ENCODE peak calls at places on chromosomes 16 and 17, in nine cellular contexts. One of them, this sample, is unnamed. For H3K4me1, the result is how much of the 10 kb centered on the place peaks cover.

GRCh38 chr16:28587386-28587785 is 9.5 kb downstream of the SULT1A2 start:
- DNase-seq in PC-3: peak
- DNase-seq in A549: peak
- DNase-seq in hepatocyte: no peak
- DNase-seq in mesenchymal stem cell: no peak
- DNase-seq in H1: no peak
- DNase-seq in IMR-90: no peak
- DNase-seq in MM.1S: no peak
- DNase-seq in neuronal stem cell: no peak
- DNase-seq in this sample: peak

GRCh38 chr16:4734063-4734729 is at the start of the genes ANKS3 and DNAAF8:
- DNase-seq in PC-3: peak
- DNase-seq in neuronal stem cell: peak
- DNase-seq in IMR-90: peak
- DNase-seq in MM.1S: peak
- DNase-seq in A549: peak
- DNase-seq in mesenchymal stem cell: peak
- DNase-seq in hepatocyte: peak
- DNase-seq in H1: peak
- DNase-seq in this sample: peak

GRCh38 chr17:59842901-59843652 is 49.7 kb downstream of the TUBD1 start:
- DNase-seq in MM.1S: no peak
- DNase-seq in H1: no peak
- DNase-seq in neuronal stem cell: no peak
- DNase-seq in PC-3: peak
- DNase-seq in hepatocyte: peak
- DNase-seq in mesenchymal stem cell: peak
- DNase-seq in A549: peak
- DNase-seq in IMR-90: peak
- DNase-seq in this sample: peak

GRCh38 chr16:57357330-57358151 is 1.0 kb upstream of the CCL22 start:
- DNase-seq in PC-3: no peak
- DNase-seq in IMR-90: no peak
- DNase-seq in neuronal stem cell: no peak
- DNase-seq in MM.1S: no peak
- DNase-seq in hepatocyte: no peak
- DNase-seq in A549: no peak
- DNase-seq in mesenchymal stem cell: no peak
- DNase-seq in H1: no peak
- DNase-seq in this sample: no peak

GRCh38 chr16:54442864-54443263 is 156.3 kb upstream of the IRX3 start:
- DNase-seq in PC-3: no peak
- DNase-seq in IMR-90: no peak
- DNase-seq in MM.1S: no peak
- DNase-seq in neuronal stem cell: no peak
- DNase-seq in H1: no peak
- DNase-seq in mesenchymal stem cell: no peak
- DNase-seq in hepatocyte: no peak
- DNase-seq in A549: no peak
- DNase-seq in this sample: no peak

GRCh38 chr17:74354123-74354522 is 7.5 kb downstream of the BTBD17 start:
- DNase-seq in PC-3: peak
- DNase-seq in IMR-90: no peak
- DNase-seq in A549: peak
- DNase-seq in neuronal stem cell: peak
- DNase-seq in MM.1S: peak
- DNase-seq in mesenchymal stem cell: no peak
- DNase-seq in hepatocyte: peak
- DNase-seq in H1: no peak
- DNase-seq in this sample: no peak

GRCh38 chr16:57752581-57753447 is 17.2 kb downstream of the KATNB1 start:
- DNase-seq in H1: no peak
- DNase-seq in A549: no peak
- DNase-seq in neuronal stem cell: no peak
- DNase-seq in IMR-90: no peak
- DNase-seq in mesenchymal stem cell: no peak
- DNase-seq in PC-3: no peak
- DNase-seq in MM.1S: no peak
- DNase-seq in hepatocyte: no peak
- DNase-seq in this sample: no peak

GRCh38 chr16:88649924-88650748 is 717 bp downstream of the CYBA start:
- DNase-seq in A549: no peak
- DNase-seq in neuronal stem cell: no peak
- DNase-seq in MM.1S: peak
- DNase-seq in IMR-90: peak
- DNase-seq in H1: no peak
- DNase-seq in mesenchymal stem cell: peak
- DNase-seq in hepatocyte: peak
- DNase-seq in PC-3: no peak
- DNase-seq in this sample: no peak

GRCh38 chr16:54931041-54931756 is 534 bp downstream of the IRX5 start:
- DNase-seq in PC-3: no peak
- DNase-seq in IMR-90: no peak
- DNase-seq in hepatocyte: peak
- DNase-seq in mesenchymal stem cell: peak
- DNase-seq in A549: peak
- DNase-seq in neuronal stem cell: peak
- DNase-seq in H1: no peak
- DNase-seq in MM.1S: peak
- DNase-seq in this sample: peak

GRCh38 chr17:3003401-3004149 is 59.8 kb downstream of the OR1D5 start:
- DNase-seq in H1: no peak
- DNase-seq in A549: no peak
- DNase-seq in mesenchymal stem cell: no peak
- DNase-seq in IMR-90: no peak
- DNase-seq in hepatocyte: no peak
- DNase-seq in PC-3: no peak
- DNase-seq in MM.1S: no peak
- DNase-seq in neuronal stem cell: no peak
- DNase-seq in this sample: no peak

GRCh38 chr17:1627219-1627986 is 1.2 kb downstream of the SLC43A2 start:
- DNase-seq in neuronal stem cell: no peak
- DNase-seq in mesenchymal stem cell: no peak
- DNase-seq in PC-3: no peak
- DNase-seq in A549: no peak
- DNase-seq in H1: no peak
- DNase-seq in IMR-90: no peak
- DNase-seq in hepatocyte: peak
- DNase-seq in MM.1S: no peak
- DNase-seq in this sample: no peak

GRCh38 chr17:10186771-10187425 is 11.5 kb downstream of the GAS7 start:
- DNase-seq in MM.1S: no peak
- DNase-seq in PC-3: no peak
- DNase-seq in A549: no peak
- DNase-seq in mesenchymal stem cell: no peak
- DNase-seq in IMR-90: no peak
- DNase-seq in H1: no peak
- DNase-seq in hepatocyte: no peak
- DNase-seq in neuronal stem cell: no peak
- DNase-seq in this sample: no peak

GRCh38 chr17:31830971-31831755 is 27.9 kb downstream of the COPRS start:
- DNase-seq in A549: no peak
- DNase-seq in IMR-90: peak
- DNase-seq in MM.1S: no peak
- DNase-seq in neuronal stem cell: no peak
- DNase-seq in H1: no peak
- DNase-seq in mesenchymal stem cell: peak
- DNase-seq in hepatocyte: no peak
- DNase-seq in PC-3: no peak
- DNase-seq in this sample: no peak

GRCh38 chr16:2980227-2981176 is at the start of gene PKMYT1:
- DNase-seq in A549: peak
- DNase-seq in neuronal stem cell: peak
- DNase-seq in MM.1S: peak
- DNase-seq in hepatocyte: peak
- DNase-seq in mesenchymal stem cell: peak
- DNase-seq in H1: no peak
- DNase-seq in IMR-90: peak
- DNase-seq in PC-3: peak
- DNase-seq in this sample: peak

GRCh38 chr16:31269541-31269940 is 9.8 kb downstream of the ITGAM start:
- DNase-seq in mesenchymal stem cell: no peak
- DNase-seq in MM.1S: no peak
- DNase-seq in H1: no peak
- DNase-seq in IMR-90: no peak
- DNase-seq in hepatocyte: no peak
- DNase-seq in PC-3: no peak
- DNase-seq in A549: no peak
- DNase-seq in neuronal stem cell: no peak
- DNase-seq in this sample: no peak

DNA sequence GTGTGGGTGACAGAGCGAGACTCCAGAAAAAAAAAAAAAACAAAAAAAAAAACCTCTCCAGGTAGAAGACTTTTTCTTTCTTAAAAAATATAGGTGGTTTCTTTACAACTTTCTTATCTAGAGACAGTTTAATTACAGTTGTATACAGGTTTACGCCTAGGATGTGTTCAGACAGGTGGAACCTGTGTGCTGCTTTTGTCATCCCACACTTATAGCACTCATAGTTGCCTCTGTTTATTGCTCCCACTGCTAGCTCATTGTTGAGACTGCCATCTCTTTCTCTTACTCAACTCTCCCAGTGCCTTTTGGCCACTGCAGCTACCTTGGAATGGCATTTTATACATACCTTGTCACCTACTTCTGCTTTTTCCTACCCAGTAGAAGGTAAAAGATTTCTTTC is 19.1 kb upstream of the MED9 start:
- DNase-seq in A549: no peak
- DNase-seq in PC-3: no peak
- DNase-seq in neuronal stem cell: no peak
- DNase-seq in mesenchymal stem cell: no peak
- DNase-seq in IMR-90: no peak
- DNase-seq in hepatocyte: no peak
- DNase-seq in MM.1S: no peak
- DNase-seq in H1: no peak
- DNase-seq in this sample: no peak
- H3K4me1 ChIP-seq in A549: under half
- H3K4me1 ChIP-seq in PC-3: under half
- H3K4me1 ChIP-seq in neuronal stem cell: under half
- H3K4me1 ChIP-seq in mesenchymal stem cell: under half
- H3K4me1 ChIP-seq in IMR-90: under half
- H3K4me1 ChIP-seq in hepatocyte: under half
- H3K4me1 ChIP-seq in MM.1S: under half
- H3K4me1 ChIP-seq in H1: under half
- H3K4me1 ChIP-seq in this sample: under half

DNA sequence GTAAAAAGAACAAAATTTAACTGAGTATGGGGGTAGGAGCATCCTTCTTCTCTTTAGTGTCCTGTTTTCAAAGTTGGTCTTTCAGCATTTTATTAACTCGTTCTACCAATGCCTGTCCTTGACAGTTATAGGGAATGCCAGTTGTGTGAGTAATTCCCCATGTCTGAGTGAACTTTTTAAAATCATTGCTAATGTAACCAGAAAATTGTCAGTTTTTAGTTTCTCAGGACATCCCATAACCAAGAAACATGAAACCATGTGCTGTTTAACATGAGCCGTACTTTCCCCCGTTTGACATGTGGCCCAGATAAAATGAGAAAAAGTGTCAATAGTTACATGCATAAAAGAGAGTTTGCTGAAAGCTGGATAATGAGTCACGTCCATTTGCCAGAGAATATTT is 71.4 kb upstream of the ARL4D start:
- DNase-seq in PC-3: peak
- DNase-seq in mesenchymal stem cell: no peak
- DNase-seq in hepatocyte: no peak
- DNase-seq in H1: no peak
- DNase-seq in neuronal stem cell: no peak
- DNase-seq in IMR-90: peak
- DNase-seq in A549: no peak
- DNase-seq in MM.1S: no peak
- DNase-seq in this sample: no peak
- H3K4me2 ChIP-seq in PC-3: no peak
- H3K4me2 ChIP-seq in mesenchymal stem cell: no peak
- H3K4me2 ChIP-seq in hepatocyte: no peak
- H3K4me2 ChIP-seq in H1: no peak
- H3K4me2 ChIP-seq in neuronal stem cell: no peak
- H3K4me2 ChIP-seq in IMR-90: peak
- H3K4me2 ChIP-seq in A549: no peak
- H3K4me2 ChIP-seq in MM.1S: no peak
- H3K4me2 ChIP-seq in this sample: no peak

DNA sequence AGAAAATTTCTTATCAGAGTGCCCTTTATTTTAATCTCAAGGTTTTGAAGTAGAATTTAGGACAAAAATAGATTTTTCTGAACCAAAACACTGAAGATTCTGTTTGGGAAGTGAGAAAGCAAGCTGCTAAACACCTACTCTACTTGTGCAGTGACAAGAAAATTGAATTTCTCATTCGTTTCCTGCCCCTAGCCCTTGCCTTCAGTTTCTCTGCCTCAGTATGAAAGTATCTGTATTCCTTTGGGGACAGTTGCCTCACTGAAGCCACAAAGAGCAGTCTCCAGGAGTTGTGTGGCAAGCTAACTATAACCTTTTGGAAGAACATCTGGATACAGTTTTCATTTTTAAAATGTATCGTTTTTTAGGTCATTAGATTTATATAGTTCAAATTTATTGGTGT is 19.7 kb downstream of the MOSMO start:
- DNase-seq in hepatocyte: no peak
- DNase-seq in PC-3: no peak
- DNase-seq in mesenchymal stem cell: peak
- DNase-seq in A549: no peak
- DNase-seq in MM.1S: no peak
- DNase-seq in H1: no peak
- DNase-seq in neuronal stem cell: no peak
- DNase-seq in IMR-90: no peak
- DNase-seq in this sample: no peak
- H3K4me3 ChIP-seq in hepatocyte: no peak
- H3K4me3 ChIP-seq in PC-3: peak
- H3K4me3 ChIP-seq in mesenchymal stem cell: peak
- H3K4me3 ChIP-seq in A549: no peak
- H3K4me3 ChIP-seq in MM.1S: no peak
- H3K4me3 ChIP-seq in H1: no peak
- H3K4me3 ChIP-seq in neuronal stem cell: no peak
- H3K4me3 ChIP-seq in IMR-90: no peak
- H3K4me3 ChIP-seq in this sample: no peak

DNA sequence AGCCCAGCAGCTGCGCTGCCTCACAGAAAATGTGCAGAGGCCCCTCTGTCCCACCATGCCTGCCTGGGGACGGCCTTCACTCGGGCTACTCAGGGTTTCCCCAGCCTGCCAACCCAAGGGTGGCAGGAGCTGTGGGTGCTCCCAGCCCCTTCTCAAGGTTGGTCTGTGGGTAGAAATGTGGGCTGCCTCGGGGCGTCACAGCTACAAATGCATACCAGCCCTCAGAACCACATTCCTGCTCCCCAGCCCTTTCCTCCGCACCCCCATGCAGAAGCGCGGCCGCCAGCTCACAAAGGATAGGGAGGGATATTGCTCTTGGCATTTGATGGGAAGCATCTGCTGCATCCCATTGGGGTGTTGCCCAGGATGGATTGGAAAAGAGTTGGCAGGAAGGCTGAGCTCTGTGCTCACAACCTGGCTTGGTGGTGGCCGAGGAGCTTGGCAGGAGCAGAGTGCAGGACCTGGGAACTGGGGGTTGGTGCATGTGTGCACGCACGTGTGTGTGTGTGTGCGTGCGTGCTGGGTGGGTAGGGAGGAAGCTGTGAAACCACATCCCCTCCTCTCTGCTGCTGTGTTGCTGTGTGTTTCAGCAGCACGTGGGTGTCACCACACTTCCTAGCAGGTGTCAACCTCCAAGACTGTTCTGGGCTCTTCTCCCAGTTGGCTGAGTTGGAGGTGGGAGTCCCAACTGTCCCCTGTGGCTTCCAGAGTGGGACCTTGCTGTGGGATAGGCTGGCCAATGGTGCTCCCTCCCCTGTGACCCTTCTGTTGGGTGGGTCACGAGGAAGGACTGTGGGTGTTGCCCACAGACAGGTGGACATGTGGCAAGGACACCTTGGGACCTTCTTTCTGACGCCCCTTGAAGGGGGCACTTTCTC is 304.5 kb downstream of the SEC14L1 start:
- DNase-seq in A549: no peak
- DNase-seq in neuronal stem cell: no peak
- DNase-seq in hepatocyte: no peak
- DNase-seq in H1: no peak
- DNase-seq in MM.1S: peak
- DNase-seq in mesenchymal stem cell: no peak
- DNase-seq in PC-3: no peak
- DNase-seq in IMR-90: peak
- DNase-seq in this sample: no peak
- H3K4me1 ChIP-seq in A549: under half
- H3K4me1 ChIP-seq in neuronal stem cell: under half
- H3K4me1 ChIP-seq in hepatocyte: half or more
- H3K4me1 ChIP-seq in H1: under half
- H3K4me1 ChIP-seq in MM.1S: half or more
- H3K4me1 ChIP-seq in mesenchymal stem cell: half or more
- H3K4me1 ChIP-seq in PC-3: under half
- H3K4me1 ChIP-seq in IMR-90: half or more
- H3K4me1 ChIP-seq in this sample: under half

This sample was measured in mammary epithelial cell.